ENCODE peak calls at places on chromosomes 12 and 14, in four cellular contexts. A is left ventricle myocardium inferior, U is NB4, W is uterus. L is an unnamed sample.

GRCh38 chr12:107641154-107641553 is 44.4 kb upstream of the PWP1 start:
- DNase-seq in A (no peak), U (no peak), W (no peak), L (no peak)

GRCh38 chr12:11757095-11757494 is 107.6 kb downstream of the ETV6 start:
- DNase-seq in A (no peak), U (no peak), W (no peak), L (no peak)

GRCh38 chr12:130482448-130482847 is 144.8 kb downstream of the PIWIL1 start:
- DNase-seq in A (no peak), U (no peak), W (no peak), L (no peak)

GRCh38 chr12:72272731-72273498 is 745 bp downstream of the TRHDE start:
- DNase-seq in A (no peak), U (no peak), W (peak), L (peak)

GRCh38 chr14:91036741-91037469 is 23.5 kb downstream of the RPS6KA5 start:
- DNase-seq in A (no peak), U (no peak), W (no peak), L (no peak)

GRCh38 chr14:50067723-50068495 is 48.5 kb downstream of the VCPKMT start:
- DNase-seq in A (no peak), U (no peak), W (no peak), L (peak)

GRCh38 chr14:42229976-42230375 is 623.3 kb downstream of the LRFN5 start:
- DNase-seq in A (no peak), U (no peak), W (no peak), L (no peak)

GRCh38 chr14:69252851-69253250 is 7.1 kb upstream of the GALNT16 start:
- DNase-seq in A (no peak), U (no peak), W (no peak), L (no peak)

GRCh38 chr12:64494998-64495729 is 43.2 kb downstream of the TBK1 start:
- DNase-seq in A (no peak), U (no peak), W (no peak), L (no peak)

GRCh38 chr12:19402743-19403400 is 36.4 kb upstream of the AEBP2 start:
- DNase-seq in A (peak), U (no peak), W (no peak), L (peak)

GRCh38 chr14:30521899-30522736 is 36.8 kb upstream of the G2E3 start:
- DNase-seq in A (no peak), U (peak), W (no peak), L (peak)

GRCh38 chr12:59973515-59973914 is 377.7 kb downstream of the SLC16A7 start:
- DNase-seq in A (no peak), U (no peak), W (no peak), L (peak)

GRCh38 chr12:121799175-121799841 is 4.5 kb upstream of the SETD1B start:
- DNase-seq in A (peak), U (peak), W (peak), L (peak)

GRCh38 chr12:22543246-22544037 is 900 bp downstream of the C2CD5 start:
- DNase-seq in A (peak), U (peak), W (peak), L (peak)

GRCh38 chr14:90451443-90451842 is 54.6 kb downstream of the CALM1 start:
- DNase-seq in A (no peak), U (no peak), W (no peak), L (no peak)

GRCh38 chr12:53951577-53952334 is 2.9 kb upstream of the HOXC12 start:
- DNase-seq in A (no peak), U (no peak), W (peak), L (no peak)

GRCh38 chr12:99393763-99394162 is 253.8 kb upstream of the GARIN6 start:
- DNase-seq in A (no peak), U (no peak), W (no peak), L (no peak)

GRCh38 chr12:121774968-121775474 is 18.5 kb downstream of the RHOF start:
- DNase-seq in A (no peak), U (no peak), W (no peak), L (no peak)

GRCh38 chr12:122204829-122205589 is 1.5 kb downstream of the B3GNT4 start:
- DNase-seq in A (no peak), U (no peak), W (no peak), L (no peak)

GRCh38 chr14:20714593-20715250 is 26.2 kb downstream of the ANG start:
- DNase-seq in A (peak), U (peak), W (peak), L (peak)

GRCh38 chr12:127169321-127170270 is 1097.4 kb upstream of the TMEM132C start:
- DNase-seq in A (no peak), U (no peak), W (no peak), L (no peak)

GRCh38 chr14:93957333-93957710 is 19.0 kb downstream of the ASB2 start:
- DNase-seq in A (no peak), U (no peak), W (no peak), L (no peak)

GRCh38 chr12:108689314-108690190 is 41.8 kb downstream of the CORO1C start:
- DNase-seq in A (no peak), U (peak), W (no peak), L (peak)

GRCh38 chr12:63889236-63889635 is 44.7 kb downstream of the SRGAP1 start:
- DNase-seq in A (no peak), U (no peak), W (no peak), L (peak)

GRCh38 chr12:11941601-11942360 is 129.0 kb upstream of the BCL2L14 start:
- DNase-seq in A (no peak), U (no peak), W (no peak), L (peak)

GRCh38 chr14:56417173-56417572 is 162.4 kb upstream of the TMEM260 start:
- DNase-seq in A (no peak), U (no peak), W (no peak), L (no peak)

GRCh38 chr12:53058674-53059433 is 9.0 kb downstream of the TNS2 start:
- DNase-seq in A (no peak), U (no peak), W (no peak), L (no peak)

GRCh38 chr14:44833376-44833775 is 128.4 kb downstream of the KLHL28 start:
- DNase-seq in A (no peak), U (no peak), W (no peak), L (peak)

GRCh38 chr12:116879509-116880212 is 1.6 kb downstream of the HRK start:
- DNase-seq in A (no peak), U (no peak), W (no peak), L (no peak)

GRCh38 chr12:116233669-116234068 is 43.8 kb downstream of the MED13L start:
- DNase-seq in A (no peak), U (no peak), W (no peak), L (no peak)

GRCh38 chr12:15535287-15535895 is 213.1 kb downstream of the PTPRO start:
- DNase-seq in A (no peak), U (no peak), W (no peak), L (no peak)

GRCh38 chr12:131615316-131616053 is 95.4 kb upstream of the SFSWAP start:
- DNase-seq in A (no peak), U (no peak), W (no peak), L (peak)

GRCh38 chr12:108109954-108110353 is 19.1 kb upstream of the WSCD2 start:
- DNase-seq in A (no peak), U (no peak), W (no peak), L (no peak)

DNA sequence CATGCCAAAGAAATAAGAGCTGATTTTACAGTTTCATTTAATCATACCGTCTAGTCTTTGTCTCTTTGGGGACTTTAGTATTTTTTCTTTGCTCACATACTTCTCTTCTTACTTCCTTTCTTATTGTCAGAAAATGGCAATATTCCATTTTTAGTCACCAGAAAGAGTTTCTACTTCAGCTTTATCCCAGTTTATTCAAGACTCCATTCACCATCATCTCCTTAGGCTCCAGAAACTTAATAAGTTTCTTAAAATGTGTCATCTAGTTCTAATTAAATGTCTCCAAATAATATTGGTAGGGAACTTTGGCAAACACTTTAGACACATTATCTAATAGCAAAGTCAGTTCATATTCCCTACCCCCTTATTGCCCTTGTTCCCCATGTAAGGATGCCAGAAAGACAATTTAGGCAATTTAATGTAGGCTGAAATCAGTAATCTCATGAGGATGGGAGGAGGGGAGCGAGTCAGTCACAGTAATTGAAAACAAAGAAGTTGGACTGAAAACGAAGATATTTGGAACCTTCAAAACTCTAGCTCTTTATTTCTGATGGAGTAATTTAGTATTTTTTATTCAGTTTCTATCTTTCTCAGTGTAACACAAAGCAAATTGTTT is 15.0 kb downstream of the EPYC start:
- DNase-seq in A (no peak), U (no peak), W (no peak), L (no peak)
- TF ChIP-seq CTCF in A (no peak), U (no peak), W (no peak), L (no peak)

DNA sequence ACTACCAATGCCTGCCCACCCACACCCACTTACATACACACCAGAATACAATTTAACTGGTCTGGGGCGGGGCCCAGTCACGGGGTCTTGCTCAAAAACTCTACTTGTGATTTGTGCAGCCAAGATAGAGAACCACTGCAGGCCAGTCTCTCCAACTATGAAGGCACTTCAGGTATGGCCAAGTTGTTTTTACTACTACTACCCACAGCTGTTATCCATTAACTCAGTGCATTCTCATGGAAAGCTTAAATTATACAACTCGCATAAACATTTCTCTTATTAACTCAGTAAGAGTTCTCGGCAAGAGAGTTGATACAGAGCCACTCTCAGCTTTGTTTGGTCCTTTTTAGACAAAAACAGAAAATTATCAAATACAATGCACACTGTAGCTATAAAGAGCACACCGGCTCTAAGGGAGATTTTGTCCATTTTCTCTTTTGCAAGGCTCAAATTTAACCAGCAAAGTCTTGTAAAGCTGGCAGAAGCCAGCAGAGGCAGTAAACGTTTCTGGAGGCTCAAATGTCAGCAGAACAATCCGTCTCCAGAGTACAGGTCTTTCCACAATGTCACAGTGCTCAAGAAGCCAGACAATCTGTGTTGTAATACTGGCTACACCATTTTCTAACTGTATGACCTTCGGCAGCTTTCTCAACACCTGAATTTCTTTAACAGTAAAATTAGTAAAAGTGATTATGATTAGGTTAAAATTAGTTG is 85.9 kb downstream of the PTGER2 start:
- DNase-seq in A (no peak), U (peak), W (no peak), L (peak)
- H3K4me3 ChIP-seq in A (no peak), U (no peak), W (no peak), L (no peak)

GRCh38 chr14:89237923-89238529 is 179.0 kb downstream of the FOXN3 start:
- DNase-seq in A (no peak), U (peak), W (no peak), L (peak)
- TF ChIP-seq CTCF in A (peak), U (peak), W (peak), L (peak)

GRCh38 chr12:5723071-5723470 is 222.0 kb downstream of the ANO2 start:
- DNase-seq in A (no peak), U (no peak), W (no peak), L (no peak)
- H3K4me3 ChIP-seq in A (no peak), U (no peak), W (no peak), L (no peak)

DNA sequence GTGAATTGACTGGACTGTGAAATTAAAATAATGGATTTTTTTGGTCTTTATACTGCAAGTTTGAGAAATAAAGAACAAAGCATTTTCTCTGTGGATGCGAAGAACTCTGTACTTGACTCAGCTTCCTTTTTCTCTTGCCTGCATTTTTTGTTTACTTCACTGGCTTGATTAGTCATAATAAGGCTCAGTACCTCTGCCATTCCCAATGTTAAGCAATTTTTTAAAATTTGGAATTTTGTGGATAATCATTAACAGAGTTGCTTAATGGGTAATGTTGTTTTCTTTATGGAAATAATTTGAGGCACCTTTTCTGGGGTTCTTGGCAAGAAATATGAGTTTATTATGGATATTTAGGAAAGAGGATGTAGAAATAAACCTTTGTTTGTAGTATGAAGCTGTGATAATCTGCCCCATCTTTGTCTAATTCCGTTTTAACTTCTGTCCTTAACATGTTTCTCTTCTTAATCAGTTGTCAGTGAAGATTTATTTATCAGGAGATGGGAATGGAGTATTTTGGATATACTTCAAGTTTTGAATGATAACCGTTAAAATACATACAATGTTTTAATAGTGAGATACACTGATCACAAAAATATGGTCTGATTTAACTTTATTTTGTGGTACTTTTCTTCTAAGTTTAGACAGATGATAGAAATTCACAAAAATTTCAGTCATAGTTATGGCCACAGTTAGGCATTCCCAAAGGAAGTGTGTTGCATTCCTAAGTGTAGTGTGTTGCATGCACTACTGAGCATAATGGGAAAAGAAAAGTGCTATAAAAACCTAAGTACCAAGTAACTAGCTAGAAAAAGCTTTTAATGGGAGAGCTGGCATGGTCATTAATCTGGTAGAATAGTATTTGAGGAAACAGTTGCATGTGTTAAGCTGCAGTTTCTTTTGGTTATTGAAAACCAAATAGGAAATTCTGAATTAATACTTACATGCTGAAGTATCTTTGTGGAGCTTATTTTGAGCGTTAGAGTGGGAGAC is 27.7 kb downstream of the WNK1 start:
- DNase-seq in A (no peak), U (no peak), W (no peak), L (peak)
- TF ChIP-seq CTCF in A (no peak), U (no peak), W (no peak), L (no peak)

DNA sequence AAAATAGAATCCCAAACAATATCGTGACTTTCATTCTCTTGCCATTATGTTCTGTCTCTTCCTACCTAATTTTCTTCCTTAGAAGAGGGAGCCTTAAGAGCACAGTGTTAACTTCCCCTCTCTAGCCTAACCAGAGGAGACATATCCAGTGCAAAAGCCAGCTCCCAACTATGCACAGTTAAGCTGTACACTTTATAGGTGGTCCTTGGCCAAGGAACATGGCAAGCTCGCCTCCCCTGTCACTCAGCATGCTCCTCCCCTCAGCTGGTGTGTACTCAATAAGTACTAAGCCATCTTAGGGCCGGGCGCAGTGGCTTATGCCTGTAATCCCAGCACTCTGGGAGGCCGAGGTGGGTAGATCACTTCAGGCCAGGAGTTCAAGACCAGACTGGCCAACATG is 255.1 kb upstream of the TMPO start:
- DNase-seq in A (no peak), U (no peak), W (no peak), L (no peak)
- H3K4me3 ChIP-seq in A (no peak), U (no peak), W (no peak), L (no peak)

GRCh38 chr12:120702629-120703028 is 7.6 kb upstream of the UNC119B start:
- DNase-seq in A (no peak), U (no peak), W (no peak), L (no peak)
- TF ChIP-seq CTCF in A (no peak), U (no peak), W (no peak), L (no peak)

DNA sequence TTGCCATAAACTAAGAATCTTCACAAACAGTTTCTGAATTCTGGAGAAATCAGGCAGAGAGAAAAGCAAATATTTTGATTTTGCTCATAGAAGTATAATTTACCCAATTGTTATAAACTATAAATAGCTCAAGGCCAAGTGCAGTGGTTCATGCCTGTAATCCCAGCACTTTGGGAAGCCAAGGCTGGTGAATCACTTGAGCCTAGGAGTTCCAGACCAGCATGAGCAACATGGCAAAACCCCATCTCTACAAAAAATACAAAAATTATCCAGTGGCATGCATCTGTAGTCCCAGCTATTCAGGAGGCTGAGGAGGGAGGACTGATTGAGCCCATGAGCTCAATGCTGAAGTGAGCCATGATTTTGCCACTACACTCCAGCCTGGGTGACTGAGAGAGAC is 19.6 kb upstream of the MMP19 start:
- DNase-seq in A (no peak), U (no peak), W (no peak), L (no peak)
- H3K4me3 ChIP-seq in A (no peak), U (no peak), W (no peak), L (no peak)

GRCh38 chr12:56633465-56634241 is 3.5 kb upstream of the BAZ2A start:
- DNase-seq in A (no peak), U (no peak), W (no peak), L (no peak)

GRCh38 chr12:56634242-56634836 is 4.2 kb upstream of the BAZ2A start:
- DNase-seq in A (no peak), U (peak), W (peak), L (peak)

GRCh38 chr12:56636118-56636674 is 6.1 kb upstream of the BAZ2A start:
- DNase-seq in A (peak), U (peak), W (peak), L (peak)

GRCh38 chr12:56635539-56636117 is 5.5 kb upstream of the BAZ2A start:
- DNase-seq in A (no peak), U (peak), W (no peak), L (peak)

GRCh38 chr12:56634837-56635538 is 4.9 kb upstream of the BAZ2A start:
- DNase-seq in A (peak), U (peak), W (peak), L (peak)
- TF ChIP-seq CTCF in A (peak), U (peak), W (peak), L (peak)

GRCh38 chr12:2750185-2750584 is 44.6 kb upstream of the FKBP4 start:
- DNase-seq in A (no peak), U (no peak), W (no peak), L (no peak)
- H3K4me3 ChIP-seq in A (no peak), U (no peak), W (no peak), L (no peak)

L was measured in choroid plexus epithelial cell.